ENCODE peak calls at places on chromosomes 5 and 9, in four cellular contexts. B, Z, R and A are unnamed samples.

GRCh38 chr5:147968855-147969254 is 62.5 kb upstream of the C5orf46 start:
- DNase-seq in B (no peak), Z (peak; percentile 42), R (no peak), A (no peak)

GRCh38 chr9:115923903-115924668 is 229.5 kb upstream of the PAPPA start:
- DNase-seq in Z (peak; percentile 99), B (no peak), R (no peak), A (no peak)

GRCh38 chr9:89677696-89678393 is 73.0 kb downstream of the GADD45G start:
- DNase-seq in B (no peak), Z (peak; percentile 15), R (no peak), A (no peak)

GRCh38 chr5:171697591-171698102 is 88.0 kb upstream of the SMIM23 start:
- DNase-seq in B (peak; percentile 2), R (no peak), Z (no peak), A (no peak)

GRCh38 chr9:91151741-91152095 is 210.0 kb downstream of the AUH start:
- DNase-seq in R (no peak), Z (no peak), B (no peak), A (no peak)

GRCh38 chr5:72517961-72518690 is 10.9 kb upstream of the ZNF366 start:
- DNase-seq in B (no peak), Z (peak; percentile 49), R (peak; percentile 72), A (no peak)

GRCh38 chr5:446864-447263 is 3.9 kb downstream of the EXOC3 start:
- DNase-seq in B (no peak), Z (peak; percentile 61), R (no peak), A (no peak)

GRCh38 chr9:92257327-92257726 is 36.2 kb downstream of the IARS1 start:
- DNase-seq in B (no peak), Z (no peak), R (no peak), A (no peak)

GRCh38 chr5:137215261-137215660 is 283.9 kb downstream of the SPOCK1 start:
- DNase-seq in Z (no peak), R (no peak), B (no peak), A (no peak)

GRCh38 chr5:138274189-138274853 is at the start of gene GFRA3:
- DNase-seq in Z (no peak), R (no peak), B (peak; percentile 16), A (no peak)

GRCh38 chr5:160133071-160133917 is 14.0 kb upstream of the PWWP2A start:
- DNase-seq in Z (peak; percentile 31), B (peak; percentile 31), R (peak; percentile 53), A (no peak)

GRCh38 chr5:65861830-65862241 is 64.5 kb upstream of the ERBIN start:
- DNase-seq in B (no peak), Z (peak; percentile 77), R (no peak), A (no peak)

GRCh38 chr9:80496901-80497565 is 925.3 kb downstream of the TLE4 start:
- DNase-seq in Z (no peak), R (no peak), B (no peak), A (no peak)

GRCh38 chr9:129671519-129671918 is 6.1 kb downstream of the PRRX2 start:
- DNase-seq in R (no peak), Z (no peak), B (no peak), A (no peak)

GRCh38 chr5:91690921-91691320 is 307.8 kb upstream of the ARRDC3 start:
- DNase-seq in Z (no peak), R (no peak), B (no peak), A (no peak)

GRCh38 chr5:14109771-14110170 is 33.4 kb upstream of the TRIO start:
- DNase-seq in R (no peak), Z (peak; percentile 17), B (no peak), A (no peak)

GRCh38 chr5:139744471-139745120 is 51.0 kb upstream of the PSD2 start:
- DNase-seq in B (no peak), Z (no peak), R (no peak), A (no peak)

GRCh38 chr5:13629218-13629617 is 315.3 kb downstream of the DNAH5 start:
- DNase-seq in B (no peak), R (no peak), Z (no peak), A (no peak)

GRCh38 chr5:74164725-74165226 is 475.8 kb downstream of the ENC1 start:
- DNase-seq in Z (no peak), B (no peak), R (no peak), A (no peak)

GRCh38 chr5:72556351-72557146 is 49.3 kb upstream of the ZNF366 start:
- DNase-seq in Z (peak; percentile 74), R (peak; percentile 77), B (peak; percentile 65), A (no peak)

GRCh38 chr5:58357121-58357520 is 102.8 kb downstream of the PLK2 start:
- DNase-seq in Z (no peak), R (no peak), B (no peak), A (no peak)

GRCh38 chr5:141692919-141693848 is 11.2 kb upstream of the ARAP3 start:
- DNase-seq in B (no peak), Z (peak; percentile 11), R (no peak), A (no peak)

GRCh38 chr9:135023389-135023788 is 64.1 kb upstream of the OLFM1 start:
- DNase-seq in Z (no peak), B (no peak), R (no peak), A (no peak)

GRCh38 chr5:90709323-90710148 is 150.9 kb downstream of the ADGRV1 start:
- DNase-seq in Z (peak; percentile 40), R (no peak), B (peak; percentile 19), A (no peak)

GRCh38 chr5:150320048-150320555 is 17.4 kb upstream of the ARSI start:
- DNase-seq in Z (peak; percentile 93), R (no peak), B (peak; percentile 68), A (no peak)

GRCh38 chr5:142358121-142358520 is 33.3 kb upstream of the SPRY4 start:
- DNase-seq in R (no peak), Z (no peak), B (no peak), A (no peak)

DNA sequence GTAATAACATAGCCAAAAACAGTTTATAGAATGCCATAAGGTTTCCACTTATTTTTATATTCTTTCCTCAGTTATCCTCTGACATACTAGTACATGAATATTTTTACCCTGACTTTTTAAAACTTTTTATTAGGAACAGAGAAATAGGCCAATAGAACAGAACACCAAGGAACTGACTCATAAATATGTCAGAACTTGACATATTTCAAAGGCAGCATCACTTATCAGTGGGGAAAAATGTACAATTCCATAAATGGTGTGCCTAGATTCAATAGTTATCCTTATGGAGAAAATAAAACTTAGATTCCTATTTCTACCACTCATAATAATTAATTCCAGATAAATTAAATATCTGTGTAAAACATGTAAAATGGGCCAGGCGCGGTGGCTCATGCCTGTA is 9.4 kb downstream of the STARD4 start:
- DNase-seq in B (no peak), Z (no peak), R (no peak), A (no peak)
- H3K36me3 ChIP-seq in B (no peaks in the 10 kb centered on the region), Z (peaks cover 4% of the 10 kb centered on the region), R (peaks cover 25% of the 10 kb centered on the region), A (no peaks in the 10 kb centered on the region)

GRCh38 chr5:134394932-134395331 is 16.7 kb downstream of the CDKN2AIPNL start:
- DNase-seq in R (no peak), Z (no peak), B (no peak), A (no peak)
- H3K36me3 ChIP-seq in R (peaks cover 91% of the 10 kb centered on the region), Z (peaks cover 5% of the 10 kb centered on the region), B (no peaks in the 10 kb centered on the region), A (peaks cover 32% of the 10 kb centered on the region)

GRCh38 chr9:128624566-128624965 is 32.1 kb downstream of the DYNC2I2 start:
- DNase-seq in R (no peak), B (no peak), Z (no peak), A (no peak)
- H3K36me3 ChIP-seq in R (peaks cover 100% of the 10 kb centered on the region), B (no peaks in the 10 kb centered on the region), Z (peaks cover 55% of the 10 kb centered on the region), A (peaks cover 51% of the 10 kb centered on the region)

DNA sequence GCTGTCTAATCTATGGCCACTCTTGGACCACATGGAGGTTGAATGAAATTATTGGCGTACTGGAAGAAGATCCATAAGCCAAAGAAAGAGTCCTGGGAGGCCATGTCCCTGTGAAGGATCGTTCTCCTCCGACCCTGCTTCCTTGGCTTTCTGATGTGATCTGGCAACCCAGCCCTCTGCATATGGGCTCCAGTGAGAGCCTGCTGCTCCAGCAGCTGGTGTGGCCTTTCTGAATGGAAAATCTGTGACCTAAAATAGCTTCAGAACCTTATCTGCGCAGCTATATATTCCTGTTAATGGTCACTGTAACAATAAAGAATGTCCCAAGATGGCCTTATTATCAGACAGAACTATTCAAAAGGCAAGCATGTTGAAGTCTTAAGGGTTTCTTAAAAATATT is 40.2 kb upstream of the PHF2 start:
- DNase-seq in Z (no peak), B (no peak), R (no peak), A (no peak)
- H3K36me3 ChIP-seq in Z (peaks cover 11% of the 10 kb centered on the region), B (no peaks in the 10 kb centered on the region), R (peaks cover 77% of the 10 kb centered on the region), A (peaks cover 96% of the 10 kb centered on the region)

DNA sequence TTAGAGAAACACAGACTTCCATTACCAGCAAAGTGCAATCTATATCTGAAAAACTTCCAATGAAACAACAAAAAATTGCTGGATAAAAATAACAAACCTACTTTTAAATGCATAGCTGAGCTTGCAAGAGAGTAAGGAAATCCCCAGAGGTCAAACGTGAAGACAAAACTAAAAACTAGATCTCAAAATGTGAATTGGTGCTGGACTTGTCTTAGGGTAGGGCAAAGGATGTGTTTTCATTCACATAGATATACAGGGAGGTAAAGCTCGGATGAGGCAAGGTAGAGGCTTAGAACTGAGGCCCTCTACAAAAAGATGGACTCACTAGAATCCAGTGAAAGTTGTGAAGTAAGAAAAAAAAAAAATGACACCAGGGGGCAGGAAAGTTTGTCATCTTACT is 13.6 kb upstream of the RASA1 start:
- DNase-seq in B (no peak), Z (no peak), R (no peak), A (no peak)
- H3K36me3 ChIP-seq in B (no peaks in the 10 kb centered on the region), Z (no peaks in the 10 kb centered on the region), R (no peaks in the 10 kb centered on the region), A (no peaks in the 10 kb centered on the region)

GRCh38 chr9:37341704-37342103 is 80.8 kb upstream of the GRHPR start:
- DNase-seq in Z (no peak), B (no peak), R (no peak), A (no peak)
- H3K36me3 ChIP-seq in Z (no peaks in the 10 kb centered on the region), B (no peaks in the 10 kb centered on the region), R (no peaks in the 10 kb centered on the region), A (no peaks in the 10 kb centered on the region)